ENCODE peak calls at places on chromosomes 2 and 18, in seven cellular contexts. W, V, Z, I, Q, H and G are unnamed samples.

GRCh38 chr2:69683170-69683971 is 39.8 kb upstream of the AAK1 start:
- DNase-seq in I (no peak), Z (peak), H (peak), V (peak), W (no peak), Q (no peak), G (no peak)

GRCh38 chr2:15527074-15527739 is 33.9 kb downstream of the NBAS start:
- DNase-seq in W (no peak), Z (no peak), V (no peak), I (no peak), H (peak), Q (peak), G (no peak)

GRCh38 chr2:165173215-165173614 is 30.6 kb downstream of the SCN3A start:
- DNase-seq in V (no peak), H (no peak), I (no peak), W (no peak), Z (no peak), Q (no peak), G (no peak)

GRCh38 chr2:64062840-64063239 is 43.6 kb upstream of the VPS54 start:
- DNase-seq in V (no peak), Q (no peak), H (no peak), Z (no peak), W (no peak), I (no peak), G (peak)

GRCh38 chr18:42514522-42514921 is 559.5 kb downstream of the PIK3C3 start:
- DNase-seq in Q (no peak), H (no peak), Z (no peak), I (no peak), W (no peak), V (no peak), G (no peak)

GRCh38 chr18:79853993-79854364 is 56.2 kb downstream of the KCNG2 start:
- DNase-seq in I (no peak), V (no peak), Z (no peak), H (no peak), W (no peak), Q (no peak), G (no peak)

GRCh38 chr2:16100006-16100405 is 159.7 kb downstream of the MYCN start:
- DNase-seq in H (peak), Z (no peak), I (no peak), W (no peak), Q (no peak), V (no peak), G (no peak)

GRCh38 chr2:29006092-29006985 is 25.2 kb downstream of the TOGARAM2 start:
- DNase-seq in V (no peak), H (no peak), Z (peak), I (no peak), W (no peak), Q (no peak), G (no peak)

GRCh38 chr18:53795061-53795460 is 429.4 kb downstream of the MBD2 start:
- DNase-seq in W (no peak), H (no peak), Z (no peak), I (no peak), V (no peak), Q (no peak), G (no peak)

GRCh38 chr2:101120124-101120996 is 30.8 kb downstream of the TBC1D8 start:
- DNase-seq in W (peak), V (no peak), H (peak), Q (no peak), I (no peak), Z (no peak), G (no peak)

GRCh38 chr2:164981217-164981990 is 26.1 kb upstream of the SLC38A11 start:
- DNase-seq in I (no peak), Q (no peak), Z (no peak), H (no peak), W (no peak), V (no peak), G (no peak)

GRCh38 chr18:7116832-7117389 is 686 bp downstream of the LAMA1 start:
- DNase-seq in Z (no peak), Q (no peak), H (no peak), I (no peak), W (no peak), V (peak), G (no peak)

GRCh38 chr2:36379710-36380448 is 24.3 kb downstream of the CRIM1 start:
- DNase-seq in W (no peak), Z (no peak), V (no peak), I (no peak), H (no peak), Q (no peak), G (no peak)

GRCh38 chr2:102366406-102367112 is 11.0 kb downstream of the IL18R1 start:
- DNase-seq in V (no peak), Q (no peak), Z (no peak), H (no peak), W (no peak), I (no peak), G (peak)

GRCh38 chr18:22542400-22542835 is 124.7 kb upstream of the CTAGE1 start:
- DNase-seq in V (no peak), H (peak), I (no peak), W (no peak), Z (no peak), Q (no peak), G (no peak)

GRCh38 chr2:102770506-102770905 is 8.7 kb downstream of the TMEM182 start:
- DNase-seq in Q (no peak), V (no peak), Z (no peak), I (no peak), H (no peak), W (no peak), G (no peak)

GRCh38 chr2:222318712-222319575 is 20.1 kb upstream of the PAX3 start:
- DNase-seq in H (no peak), Z (no peak), V (peak), I (no peak), Q (no peak), W (no peak), G (no peak)

GRCh38 chr2:159064446-159065301 is 96.2 kb downstream of the TANC1 start:
- DNase-seq in W (no peak), I (no peak), Q (no peak), H (peak), V (peak), Z (no peak), G (no peak)

GRCh38 chr2:65340898-65341681 is 91.3 kb downstream of the SPRED2 start:
- DNase-seq in Z (no peak), W (no peak), H (no peak), I (no peak), V (no peak), Q (no peak), G (no peak)

GRCh38 chr2:187442778-187443177 is 5.3 kb downstream of the CALCRL start:
- DNase-seq in V (no peak), H (no peak), Z (no peak), Q (no peak), I (no peak), W (no peak), G (no peak)

GRCh38 chr2:128321784-128322650 is 3.3 kb upstream of the HS6ST1 start:
- DNase-seq in Q (peak), Z (peak), I (peak), W (peak), H (peak), V (peak), G (no peak)

GRCh38 chr2:240655931-240656886 is 26.5 kb downstream of the AQP12B start:
- DNase-seq in I (no peak), V (no peak), H (no peak), Q (no peak), W (no peak), Z (no peak), G (peak)

GRCh38 chr2:37773354-37773753 is 101.9 kb upstream of the CDC42EP3 start:
- DNase-seq in H (no peak), W (no peak), Z (no peak), Q (no peak), I (no peak), V (no peak), G (no peak)

GRCh38 chr2:204437815-204438766 is 107.2 kb upstream of the PARD3B start:
- DNase-seq in Z (no peak), V (no peak), Q (no peak), H (peak), W (no peak), I (no peak), G (no peak)

GRCh38 chr18:78100189-78100588 is 850.5 kb downstream of the GALR1 start:
- DNase-seq in Q (no peak), W (no peak), I (no peak), Z (no peak), H (no peak), V (no peak), G (no peak)

GRCh38 chr18:51171625-51172024 is 25.9 kb downstream of the MEX3C start:
- DNase-seq in I (no peak), W (no peak), Z (no peak), V (no peak), H (no peak), Q (no peak), G (no peak)

GRCh38 chr2:119650206-119650605 is 28.8 kb upstream of the TMEM177 start:
- DNase-seq in V (no peak), Z (no peak), Q (no peak), W (no peak), H (no peak), I (no peak), G (no peak)

GRCh38 chr2:239767016-239767905 is 257.9 kb downstream of the NDUFA10 start:
- DNase-seq in Q (no peak), W (no peak), H (no peak), Z (no peak), I (no peak), V (no peak), G (no peak)

GRCh38 chr18:3985030-3985429 is 470.1 kb downstream of the DLGAP1 start:
- DNase-seq in Q (no peak), I (no peak), H (no peak), V (no peak), Z (no peak), W (no peak), G (no peak)

GRCh38 chr2:66233981-66234380 is 200.9 kb upstream of the MEIS1 start:
- DNase-seq in I (no peak), Z (no peak), H (no peak), Q (no peak), V (no peak), W (no peak), G (no peak)

GRCh38 chr2:100983201-100983600 is 18.9 kb upstream of the RPL31 start:
- DNase-seq in V (no peak), Z (no peak), Q (no peak), I (no peak), W (no peak), H (no peak), G (no peak)

GRCh38 chr18:7894592-7894991 is 327.5 kb downstream of the PTPRM start:
- DNase-seq in Q (no peak), V (no peak), I (no peak), H (no peak), W (no peak), Z (no peak), G (no peak)

GRCh38 chr2:73107211-73107926 is 5.4 kb downstream of the RAB11FIP5 start:
- DNase-seq in V (peak), Q (no peak), I (no peak), W (no peak), Z (no peak), H (no peak), G (no peak)

GRCh38 chr2:54613794-54614257 is 109.6 kb upstream of the EML6 start:
- DNase-seq in Z (no peak), I (peak), V (no peak), Q (no peak), H (no peak), W (no peak), G (no peak)

GRCh38 chr2:228771719-228772254 is 499.3 kb downstream of the PID1 start:
- DNase-seq in I (no peak), H (no peak), W (no peak), Z (no peak), V (no peak), Q (no peak), G (no peak)
- TF ChIP-seq SIN3A in I (no peak), H (no peak), W (no peak), Z (no peak), V (no peak), Q (no peak), G (no peak)

GRCh38 chr2:177772529-177772928 is 300.0 kb downstream of the PDE11A start:
- DNase-seq in Q (no peak), V (peak), H (peak), W (peak), Z (peak), I (peak), G (no peak)
- TF ChIP-seq SIN3A in Q (no peak), V (no peak), H (no peak), W (no peak), Z (no peak), I (no peak), G (no peak)

DNA sequence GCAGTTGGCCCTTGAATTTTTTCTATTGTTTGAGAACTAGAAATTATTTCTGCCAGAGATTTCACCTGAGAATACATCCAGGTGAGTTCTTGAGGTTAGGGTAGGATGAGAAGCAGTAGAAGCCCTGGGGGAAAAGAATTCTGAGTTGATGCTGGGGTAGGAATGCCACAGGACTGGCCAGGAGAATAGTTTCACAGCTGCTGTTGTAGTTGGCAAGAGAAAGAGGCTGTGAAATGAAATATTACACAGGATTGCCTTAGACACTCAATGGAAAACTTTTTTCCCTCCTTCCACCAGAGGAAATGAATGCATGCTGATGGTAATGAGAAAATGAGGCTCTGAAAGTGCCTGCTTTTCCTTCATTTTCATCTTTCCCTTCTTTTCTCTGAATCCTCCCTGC is 54.6 kb downstream of the PRKCE start:
- DNase-seq in H (no peak), I (no peak), W (no peak), Q (no peak), V (no peak), Z (no peak), G (no peak)
- TF ChIP-seq SIN3A in H (no peak), I (no peak), W (no peak), Q (no peak), V (no peak), Z (no peak), G (no peak)

GRCh38 chr2:8003462-8004075 is 678.3 kb upstream of the ID2 start:
- DNase-seq in Q (no peak), W (no peak), H (no peak), Z (peak), V (peak), I (no peak), G (no peak)

GRCh38 chr2:8002765-8003393 is 679.0 kb upstream of the ID2 start:
- DNase-seq in H (no peak), Q (no peak), Z (no peak), I (no peak), W (no peak), V (no peak), G (peak)

GRCh38 chr2:7999683-8000476 is 682.0 kb upstream of the ID2 start:
- DNase-seq in I (no peak), W (no peak), H (peak), Q (no peak), V (no peak), Z (no peak), G (no peak)

GRCh38 chr2:8004250-8004681 is 677.6 kb upstream of the ID2 start:
- DNase-seq in I (no peak), Z (peak), V (peak), W (no peak), Q (no peak), H (no peak), G (no peak)

GRCh38 chr2:8000861-8001260 is 681.0 kb upstream of the ID2 start:
- DNase-seq in V (no peak), I (no peak), Q (no peak), H (no peak), W (no peak), Z (no peak), G (no peak)
- TF ChIP-seq SIN3A in V (no peak), I (no peak), Q (no peak), H (no peak), W (no peak), Z (no peak), G (no peak)

GRCh38 chr2:144989580-144990270 is 469.8 kb upstream of the ZEB2 start:
- DNase-seq in V (no peak), H (no peak), Z (no peak), Q (no peak), W (no peak), I (no peak), G (no peak)
- TF ChIP-seq SIN3A in V (no peak), H (no peak), Z (no peak), Q (no peak), W (no peak), I (no peak), G (no peak)